ENCODE peak calls at places on chromosome 5, in seven cellular contexts. B, I, C, G, V, J and Y are unnamed samples.

GRCh38 chr5:137753227-137753985 is 757 bp downstream of the HNRNPA0 start:
- DNase-seq in V (no peak), J (no peak), B (no peak), C (peak; percentile 42), G (peak; percentile 55), I (peak; percentile 37), Y (no peak)

GRCh38 chr5:14270212-14270702 is 127.1 kb downstream of the TRIO start:
- DNase-seq in C (peak; percentile 79), J (peak; percentile 74), V (peak; percentile 62), B (peak; percentile 77), I (peak; percentile 81), G (no peak), Y (peak; percentile 75)

GRCh38 chr5:132383261-132383660 is 13.8 kb downstream of the SLC22A5 start:
- DNase-seq in I (no peak), G (no peak), C (no peak), J (no peak), B (no peak), V (no peak), Y (no peak)

GRCh38 chr5:79529110-79529509 is 15.2 kb upstream of the HOMER1 start:
- DNase-seq in V (no peak), J (no peak), I (no peak), G (no peak), B (no peak), C (no peak), Y (no peak)

GRCh38 chr5:123094227-123094918 is 5.3 kb downstream of the PRDM6 start:
- DNase-seq in I (peak; percentile 32), G (no peak), C (no peak), B (no peak), V (no peak), J (no peak), Y (no peak)

GRCh38 chr5:6319116-6319515 is 59.2 kb downstream of the MED10 start:
- DNase-seq in B (no peak), I (no peak), V (no peak), G (no peak), J (no peak), C (no peak), Y (no peak)

GRCh38 chr5:32785639-32786216 is 74.6 kb downstream of the NPR3 start:
- DNase-seq in G (no peak), J (peak; percentile 58), I (no peak), C (no peak), B (peak; percentile 80), V (no peak), Y (no peak)

GRCh38 chr5:173640166-173640804 is 23.8 kb upstream of the BOD1 start:
- DNase-seq in G (no peak), J (no peak), V (no peak), B (no peak), I (no peak), C (no peak), Y (no peak)

GRCh38 chr5:145919413-145919812 is 17.0 kb upstream of the SH3RF2 start:
- DNase-seq in J (no peak), I (no peak), V (no peak), C (no peak), G (no peak), B (no peak), Y (no peak)

GRCh38 chr5:136192526-136193395 is at the start of gene SMIM32:
- DNase-seq in V (no peak), C (peak; percentile 11), B (peak; percentile 16), J (no peak), I (peak; percentile 62), G (peak; percentile 66), Y (peak; percentile 2)

GRCh38 chr5:61371474-61371873 is 39.4 kb downstream of the ZSWIM6 start:
- DNase-seq in G (no peak), I (no peak), J (no peak), C (no peak), V (no peak), B (no peak), Y (no peak)
- TF ChIP-seq CTCF in G (no peak), I (no peak), J (no peak), C (no peak), V (no peak), B (no peak), Y (no peak)

GRCh38 chr5:142806769-142807377 is 36.7 kb downstream of the ARHGAP26 start:
- DNase-seq in C (no peak), B (peak; percentile 55), J (no peak), V (no peak), G (no peak), I (no peak), Y (no peak)
- TF ChIP-seq CTCF in C (no peak), B (no peak), J (no peak), V (no peak), G (no peak), I (no peak), Y (no peak)

GRCh38 chr5:118043531-118043930 is 944.8 kb downstream of the DTWD2 start:
- DNase-seq in V (no peak), J (no peak), B (peak; percentile 0), I (no peak), C (no peak), G (no peak), Y (no peak)

GRCh38 chr5:118044169-118044568 is 944.2 kb downstream of the DTWD2 start:
- DNase-seq in V (no peak), G (no peak), I (no peak), J (no peak), C (no peak), B (no peak), Y (no peak)

GRCh38 chr5:118040496-118040895 is 947.9 kb downstream of the DTWD2 start:
- DNase-seq in G (no peak), B (no peak), J (no peak), V (no peak), I (no peak), C (no peak), Y (no peak)

GRCh38 chr5:118042076-118042475 is 946.3 kb downstream of the DTWD2 start:
- DNase-seq in J (no peak), C (no peak), G (no peak), V (no peak), B (peak; percentile 7), I (no peak), Y (no peak)
- TF ChIP-seq CTCF in J (no peak), C (no peak), G (no peak), V (peak; percentile 53), B (peak; percentile 17), I (peak; percentile 53), Y (no peak)

DNA sequence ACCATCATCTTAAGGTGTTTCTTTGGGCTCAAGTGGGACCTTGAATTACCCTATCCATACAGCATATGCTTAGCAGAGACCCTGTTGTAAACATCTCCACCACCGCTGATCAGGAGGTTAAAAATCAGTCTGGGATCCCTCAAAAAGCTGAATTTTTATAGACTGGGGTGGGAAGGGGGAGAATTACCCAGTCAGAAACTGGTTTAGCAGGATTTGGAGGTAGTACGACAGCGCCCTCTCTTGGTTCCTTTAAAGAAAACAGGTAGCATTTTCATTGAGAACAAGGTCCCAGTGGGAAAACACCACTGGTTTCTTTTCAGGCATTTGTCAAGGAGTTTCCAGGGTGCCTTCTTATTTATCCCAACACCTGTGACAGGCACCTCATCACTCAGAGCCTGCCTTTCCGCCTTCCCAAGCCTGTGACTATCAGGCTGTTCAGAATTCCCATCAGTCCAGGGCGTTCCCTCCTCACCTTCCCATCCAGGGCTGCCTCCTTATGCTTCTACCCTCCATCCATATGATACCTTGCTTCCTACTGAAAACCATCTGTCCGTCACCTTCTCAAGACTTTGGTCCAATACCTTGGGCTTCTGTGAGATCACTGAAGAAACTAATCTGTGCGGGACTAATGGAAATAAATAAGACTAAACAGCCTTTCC is 203.8 kb upstream of the RAI14 start:
- DNase-seq in I (peak; percentile 38), B (peak; percentile 21), V (peak; percentile 25), G (peak; percentile 42), J (peak; percentile 69), C (no peak), Y (peak; percentile 9)
- TF ChIP-seq CTCF in I (peak; percentile 48), B (peak; percentile 35), V (peak; percentile 79), G (no peak), J (peak; percentile 77), C (no peak), Y (no peak)

GRCh38 chr5:170273968-170274710 is 23.4 kb downstream of the LCP2 start:
- DNase-seq in I (peak; percentile 58), B (peak; percentile 66), V (no peak), G (no peak), J (no peak), C (no peak), Y (peak; percentile 30)
- TF ChIP-seq CTCF in I (peak; percentile 44), B (peak; percentile 55), V (no peak), G (no peak), J (peak; percentile 9), C (peak; percentile 26), Y (no peak)

GRCh38 chr5:179275941-179276837 is 69.1 kb downstream of the ADAMTS2 start:
- DNase-seq in I (peak; percentile 74), G (no peak), C (peak; percentile 52), J (peak; percentile 99), B (peak; percentile 98), V (peak; percentile 96), Y (no peak)
- TF ChIP-seq CTCF in I (no peak), G (no peak), C (no peak), J (no peak), B (no peak), V (no peak), Y (no peak)

DNA sequence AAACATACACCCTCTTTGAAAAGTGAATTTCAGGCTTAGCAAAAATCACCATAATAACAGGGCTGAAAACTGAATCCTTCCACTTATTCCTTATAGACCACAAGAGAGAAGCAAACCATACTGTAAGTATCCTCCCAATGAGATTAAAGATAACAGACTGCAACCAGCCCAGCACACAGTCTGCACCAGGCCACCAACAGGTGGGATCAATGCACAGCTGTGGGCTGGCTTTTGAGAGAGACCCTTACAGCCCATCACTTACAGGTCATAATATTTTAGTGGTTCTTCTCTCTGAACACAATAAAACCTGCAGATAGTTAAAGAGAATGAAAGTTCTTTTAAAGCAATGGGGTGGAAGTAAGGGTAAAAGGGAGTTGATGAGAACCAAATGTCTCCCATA is 376.2 kb upstream of the GRAMD2B start:
- DNase-seq in J (no peak), C (no peak), V (no peak), B (no peak), G (no peak), I (no peak), Y (no peak)
- TF ChIP-seq CTCF in J (no peak), C (no peak), V (no peak), B (no peak), G (no peak), I (no peak), Y (no peak)

DNA sequence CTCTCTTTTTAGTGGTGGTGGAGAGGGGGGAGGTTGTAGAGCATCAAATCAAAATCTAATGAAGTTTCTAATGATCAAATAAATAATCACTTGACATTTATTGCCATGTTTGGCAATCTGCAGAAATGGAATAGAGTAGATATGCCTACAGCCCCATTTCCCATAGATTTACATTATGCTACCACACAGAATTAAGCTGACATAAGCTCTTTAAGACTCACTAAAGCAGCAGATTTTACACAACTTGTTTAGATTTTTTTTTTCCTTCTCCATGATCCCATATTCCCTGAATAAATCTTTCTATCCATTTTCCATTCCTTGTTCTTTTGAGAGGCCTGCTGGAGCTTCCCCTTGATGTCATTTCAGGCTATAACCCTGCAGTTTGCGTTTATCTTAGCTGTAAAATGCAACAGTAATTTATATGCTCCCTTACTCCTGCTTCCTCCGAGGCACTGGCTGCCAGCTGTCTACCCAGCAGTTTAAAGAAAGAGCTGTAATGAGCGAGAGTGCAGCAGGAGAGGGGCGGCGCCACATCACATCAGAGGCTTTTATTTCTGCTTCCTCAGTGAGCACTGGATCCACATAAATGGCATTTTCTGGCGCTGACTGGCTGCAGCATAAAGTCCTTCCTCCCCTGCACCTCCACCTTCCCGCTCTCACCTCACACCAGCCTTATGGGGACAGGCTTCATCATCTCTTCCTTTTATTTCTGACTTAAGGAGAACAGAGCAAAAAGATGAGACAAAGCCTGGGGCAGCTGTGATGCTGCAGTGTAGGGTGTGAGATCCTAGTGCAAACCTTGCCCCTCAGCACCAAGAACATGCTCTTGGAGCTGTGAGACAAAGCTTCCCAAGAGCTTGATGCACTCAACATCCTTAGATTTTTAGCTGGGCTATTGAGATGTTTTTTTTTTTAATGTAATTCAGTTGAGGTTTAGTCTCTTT is 829.4 kb upstream of the ZNF608 start:
- DNase-seq in G (no peak), V (no peak), I (peak; percentile 40), J (no peak), B (no peak), C (no peak), Y (peak; percentile 35)
- TF ChIP-seq CTCF in G (no peak), V (no peak), I (no peak), J (no peak), B (no peak), C (no peak), Y (no peak)